ENCODE peak calls at places on chromosome 9, in ten cellular contexts. N is transverse colon, V is H1, C is A549, W is ovary, X is breast epithelium, U is heart left ventricle, G is IMR-90, S is uterus, Y is body of pancreas. R is an unnamed sample. For H3K4me1, the result is how much of the 10 kb centered on the place peaks cover.

GRCh38 chr9:75892168-75892901 is 1.9 kb downstream of the PCSK5 start:
- DNase-seq in N (peak), V (no peak), C (peak), W (peak), X (no peak), U (peak), G (no peak), S (peak), Y (peak), R (peak)

GRCh38 chr9:6305954-6306563 is 22.1 kb upstream of the TPD52L3 start:
- DNase-seq in N (no peak), V (no peak), C (peak), W (no peak), X (no peak), U (no peak), G (peak), S (no peak), Y (no peak), R (no peak)

GRCh38 chr9:137391411-137391754 is 31.6 kb downstream of the EXD3 start:
- DNase-seq in N (peak), V (no peak), C (no peak), W (no peak), X (no peak), U (peak), G (no peak), S (no peak), Y (no peak), R (peak)

GRCh38 chr9:88400021-88400420 is 11.8 kb downstream of the SPIN1 start:
- DNase-seq in N (no peak), V (no peak), C (no peak), W (no peak), X (no peak), U (no peak), G (peak), S (no peak), Y (no peak), R (no peak)

GRCh38 chr9:136762915-136763648 is 1.2 kb downstream of the LCN15 start:
- DNase-seq in N (peak), V (peak), C (peak), W (peak), X (no peak), U (no peak), G (no peak), S (peak), Y (peak), R (no peak)

GRCh38 chr9:34123682-34124081 is 2.8 kb downstream of the DCAF12 start:
- DNase-seq in N (peak), V (no peak), C (no peak), W (no peak), X (no peak), U (peak), G (no peak), S (no peak), Y (peak), R (no peak)

GRCh38 chr9:110329676-110330235 is 7.9 kb downstream of the TXNDC8 start:
- DNase-seq in N (no peak), V (no peak), C (no peak), W (no peak), X (no peak), U (no peak), G (no peak), S (no peak), Y (no peak), R (no peak)

GRCh38 chr9:77912895-77913693 is 118.5 kb downstream of the GNAQ start:
- DNase-seq in N (no peak), V (no peak), C (no peak), W (no peak), X (no peak), U (no peak), G (peak), S (no peak), Y (no peak), R (no peak)

GRCh38 chr9:136764301-136764891 is at the start of gene LCN15:
- DNase-seq in N (no peak), V (no peak), C (no peak), W (peak), X (no peak), U (no peak), G (no peak), S (no peak), Y (no peak), R (no peak)

GRCh38 chr9:96555567-96556386 is 63.9 kb downstream of the CDC14B start:
- DNase-seq in N (no peak), V (no peak), C (no peak), W (no peak), X (no peak), U (no peak), G (peak), S (no peak), Y (no peak), R (no peak)

GRCh38 chr9:103804077-103804735 is 289.9 kb upstream of the SMC2 start:
- DNase-seq in N (no peak), V (no peak), C (peak), W (no peak), X (no peak), U (no peak), G (no peak), S (no peak), Y (no peak), R (no peak)

GRCh38 chr9:33159760-33160127 is 7.4 kb downstream of the B4GALT1 start:
- DNase-seq in N (peak), V (no peak), C (peak), W (no peak), X (no peak), U (peak), G (peak), S (no peak), Y (no peak), R (peak)

GRCh38 chr9:77433675-77434445 is 214.3 kb downstream of the GNA14 start:
- DNase-seq in N (peak), V (no peak), C (peak), W (peak), X (no peak), U (peak), G (peak), S (peak), Y (peak), R (peak)

GRCh38 chr9:137218754-137219271 is 3.2 kb downstream of the RNF208 start:
- DNase-seq in N (peak), V (no peak), C (peak), W (no peak), X (no peak), U (peak), G (peak), S (no peak), Y (peak), R (no peak)

GRCh38 chr9:37999501-38000189 is 69.4 kb downstream of the SHB start:
- DNase-seq in N (no peak), V (no peak), C (no peak), W (no peak), X (no peak), U (no peak), G (peak), S (no peak), Y (no peak), R (no peak)

GRCh38 chr9:131300444-131300843 is 10.9 kb downstream of the PLPP7 start:
- DNase-seq in N (no peak), V (no peak), C (no peak), W (no peak), X (no peak), U (no peak), G (no peak), S (no peak), Y (no peak), R (no peak)

GRCh38 chr9:6605202-6605601 is 40.3 kb downstream of the GLDC start:
- DNase-seq in N (no peak), V (no peak), C (no peak), W (no peak), X (no peak), U (no peak), G (no peak), S (no peak), Y (no peak), R (no peak)

GRCh38 chr9:128946945-128947422 is 419 bp downstream of the DOLK start:
- DNase-seq in N (peak), V (no peak), C (peak), W (no peak), X (peak), U (peak), G (peak), S (no peak), Y (peak), R (peak)

GRCh38 chr9:134722120-134722701 is 80.6 kb downstream of the COL5A1 start:
- DNase-seq in N (no peak), V (no peak), C (no peak), W (no peak), X (no peak), U (no peak), G (no peak), S (no peak), Y (no peak), R (no peak)

GRCh38 chr9:109600142-109600541 is 102.0 kb upstream of the PTPN3 start:
- DNase-seq in N (no peak), V (no peak), C (no peak), W (no peak), X (no peak), U (peak), G (peak), S (no peak), Y (no peak), R (no peak)

GRCh38 chr9:127154390-127155191 is 32.2 kb upstream of the ANGPTL2 start:
- DNase-seq in N (peak), V (no peak), C (no peak), W (peak), X (no peak), U (peak), G (peak), S (peak), Y (no peak), R (no peak)

GRCh38 chr9:6413365-6414263 is 615 bp downstream of the UHRF2 start:
- DNase-seq in N (peak), V (no peak), C (peak), W (no peak), X (no peak), U (peak), G (no peak), S (no peak), Y (peak), R (peak)

GRCh38 chr9:136679431-136679941 is 7.8 kb downstream of the AGPAT2 start:
- DNase-seq in N (no peak), V (no peak), C (no peak), W (no peak), X (no peak), U (peak), G (no peak), S (no peak), Y (no peak), R (no peak)

GRCh38 chr9:22452415-22453010 is 5.9 kb downstream of the DMRTA1 start:
- DNase-seq in N (peak), V (no peak), C (peak), W (no peak), X (no peak), U (peak), G (peak), S (peak), Y (peak), R (peak)

GRCh38 chr9:129675656-129676055 is 10.2 kb downstream of the PRRX2 start:
- DNase-seq in N (no peak), V (no peak), C (no peak), W (no peak), X (no peak), U (no peak), G (no peak), S (no peak), Y (no peak), R (no peak)

GRCh38 chr9:19087601-19088000 is 15.1 kb downstream of the HAUS6 start:
- DNase-seq in N (no peak), V (no peak), C (peak), W (peak), X (no peak), U (no peak), G (peak), S (no peak), Y (no peak), R (peak)

GRCh38 chr9:136196465-136197371 is 8.2 kb downstream of the LHX3 start:
- DNase-seq in N (no peak), V (no peak), C (no peak), W (no peak), X (no peak), U (no peak), G (no peak), S (no peak), Y (no peak), R (no peak)

GRCh38 chr9:105069285-105070065 is 141.5 kb upstream of the ABCA1 start:
- DNase-seq in N (no peak), V (no peak), C (peak), W (no peak), X (no peak), U (no peak), G (no peak), S (no peak), Y (no peak), R (no peak)

GRCh38 chr9:504921-505821 is 290.5 kb downstream of the DOCK8 start:
- DNase-seq in N (peak), V (no peak), C (peak), W (peak), X (no peak), U (peak), G (no peak), S (peak), Y (peak), R (peak)

GRCh38 chr9:87991151-87991870 is 17.0 kb upstream of the CDK20 start:
- DNase-seq in N (no peak), V (no peak), C (no peak), W (no peak), X (no peak), U (no peak), G (no peak), S (no peak), Y (no peak), R (no peak)

GRCh38 chr9:115133649-115134048 is 15.7 kb upstream of the TNC start:
- DNase-seq in N (no peak), V (no peak), C (no peak), W (no peak), X (no peak), U (no peak), G (peak), S (no peak), Y (no peak), R (no peak)

GRCh38 chr9:127973169-127974001 is 7.4 kb downstream of the EEIG1 start:
- DNase-seq in N (peak), V (no peak), C (no peak), W (no peak), X (no peak), U (peak), G (no peak), S (no peak), Y (peak), R (peak)

GRCh38 chr9:86735772-86736458 is 211.4 kb downstream of the GAS1 start:
- DNase-seq in N (no peak), V (no peak), C (no peak), W (no peak), X (no peak), U (no peak), G (no peak), S (no peak), Y (peak), R (no peak)

GRCh38 chr9:84137968-84138367 is 157.4 kb downstream of the RMI1 start:
- DNase-seq in N (no peak), V (no peak), C (peak), W (no peak), X (no peak), U (no peak), G (no peak), S (no peak), Y (peak), R (peak)
- TF ChIP-seq POLR2A in N (no peak), V (no peak), C (no peak), W (no peak), X (no peak), U (no peak), G (no peak), S (no peak), Y (no peak), R (no peak)

DNA sequence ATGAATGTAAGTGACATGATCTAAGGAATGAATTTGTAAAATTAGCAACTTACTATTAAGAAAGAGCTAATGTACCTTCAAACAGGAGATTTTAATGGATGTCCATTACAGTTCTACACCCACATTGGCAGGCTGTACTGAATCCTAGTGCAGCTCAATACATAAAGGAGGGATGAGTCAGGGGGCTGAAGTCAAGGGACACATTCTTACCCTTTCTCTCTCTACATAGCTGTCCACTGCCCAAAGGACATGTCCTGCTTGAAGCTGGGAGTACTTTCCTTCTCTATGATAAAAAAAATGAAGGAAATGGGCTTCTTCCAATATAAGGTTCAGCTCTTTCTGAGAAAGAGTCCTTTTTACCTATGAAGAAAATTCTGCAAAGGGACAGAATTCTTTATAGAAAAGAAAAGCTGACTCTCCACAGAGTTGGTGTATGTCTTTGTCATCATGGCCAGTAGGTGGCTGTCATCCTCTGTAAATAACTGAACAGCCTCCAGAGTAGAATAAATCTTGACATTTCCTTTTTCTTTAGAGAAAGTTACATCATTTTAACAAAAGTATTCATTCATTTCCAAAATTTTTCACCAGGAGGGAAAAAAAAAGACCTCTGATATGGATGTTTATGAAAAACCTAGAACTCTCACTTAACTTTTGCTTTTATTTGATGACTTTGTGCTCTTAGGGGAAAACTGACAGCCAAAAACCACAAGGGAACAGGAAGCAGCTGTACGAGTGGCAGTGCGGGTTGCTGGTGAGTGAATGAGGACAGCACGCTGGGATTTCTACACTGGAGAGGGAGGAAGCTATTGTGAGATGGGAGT is 13.1 kb upstream of the IFNA14 start:
- DNase-seq in N (no peak), V (no peak), C (peak), W (no peak), X (no peak), U (peak), G (peak), S (no peak), Y (no peak), R (peak)
- TF ChIP-seq CTCF in N (peak), V (no peak), C (peak), W (no peak), X (peak), U (peak), G (peak), S (no peak), Y (peak), R (peak)

DNA sequence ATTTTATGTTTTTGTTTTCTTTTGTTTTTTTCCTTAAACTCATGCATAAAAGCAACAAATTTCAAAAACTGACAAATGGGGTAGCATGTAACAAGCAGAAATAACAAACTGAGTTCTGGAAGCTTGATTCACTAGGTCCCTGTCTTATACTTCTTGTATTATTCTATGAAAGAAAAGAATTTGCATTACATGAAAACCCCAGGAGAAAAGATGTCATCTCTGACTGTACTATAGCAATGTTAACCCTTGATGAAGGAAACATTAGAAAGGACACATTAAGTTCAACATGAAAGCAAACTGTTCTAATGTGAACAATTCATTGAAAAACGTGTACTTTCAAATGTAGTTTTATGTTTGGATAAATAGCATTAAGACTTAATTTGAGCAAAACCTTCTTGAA is 9.2 kb downstream of the RAB14 start:
- DNase-seq in N (no peak), V (no peak), C (no peak), W (no peak), X (no peak), U (no peak), G (no peak), S (no peak), Y (no peak), R (no peak)
- H3K4me1 ChIP-seq in N (under half), V (under half), C (half or more), W (under half), X (under half), U (half or more), G (under half), S (under half), Y (half or more), R (half or more)

GRCh38 chr9:4430492-4431261 is 59.6 kb upstream of the SLC1A1 start:
- DNase-seq in N (no peak), V (no peak), C (no peak), W (no peak), X (no peak), U (no peak), G (no peak), S (no peak), Y (no peak), R (no peak)
- TF ChIP-seq POLR2A in N (no peak), V (no peak), C (no peak), W (no peak), X (no peak), U (no peak), G (no peak), S (no peak), Y (no peak), R (no peak)

DNA sequence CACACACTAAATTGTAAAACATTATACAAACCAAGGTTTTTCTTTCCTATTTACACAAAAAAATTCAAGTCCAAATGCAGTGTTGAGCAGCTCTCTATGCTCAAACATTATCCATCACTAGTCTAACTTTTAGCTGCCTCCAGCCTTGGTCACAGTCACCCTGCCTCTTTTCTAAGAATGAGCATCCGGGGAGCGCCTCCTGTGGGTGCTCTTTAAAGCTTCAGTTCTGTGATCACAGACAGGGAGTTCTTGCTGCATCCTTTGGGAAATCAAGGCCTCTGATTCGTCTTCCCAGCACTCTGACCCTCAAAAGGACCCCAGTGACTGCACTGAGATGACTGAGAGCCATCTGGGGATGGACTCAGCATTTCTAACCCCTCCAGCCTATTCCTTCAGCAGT is 289.6 kb downstream of the SEC61B start:
- DNase-seq in N (no peak), V (no peak), C (no peak), W (no peak), X (no peak), U (no peak), G (no peak), S (no peak), Y (no peak), R (no peak)
- TF ChIP-seq CTCF in N (no peak), V (peak), C (no peak), W (no peak), X (no peak), U (no peak), G (peak), S (no peak), Y (no peak), R (no peak)

GRCh38 chr9:94813379-94813778 is 86.9 kb downstream of the AOPEP start:
- DNase-seq in N (no peak), V (no peak), C (no peak), W (no peak), X (no peak), U (no peak), G (no peak), S (no peak), Y (no peak), R (no peak)
- H3K4me1 ChIP-seq in N (under half), V (under half), C (half or more), W (under half), X (under half), U (under half), G (under half), S (under half), Y (under half), R (under half)

GRCh38 chr9:113622600-113623400 is 159.3 kb downstream of the RGS3 start:
- DNase-seq in N (no peak), V (peak), C (peak), W (peak), X (no peak), U (no peak), G (peak), S (no peak), Y (peak), R (no peak)
- TF ChIP-seq POLR2A in N (no peak), V (peak), C (no peak), W (no peak), X (no peak), U (no peak), G (no peak), S (no peak), Y (peak), R (no peak)

GRCh38 chr9:93169444-93169843 is 14.5 kb upstream of the WNK2 start:
- DNase-seq in N (no peak), V (no peak), C (no peak), W (no peak), X (no peak), U (no peak), G (no peak), S (no peak), Y (no peak), R (no peak)
- TF ChIP-seq CTCF in N (no peak), V (no peak), C (no peak), W (no peak), X (no peak), U (no peak), G (no peak), S (no peak), Y (no peak), R (no peak)

R was measured in thyroid gland.